ENCODE peak calls at places on chromosomes 11 and 22, in seven cellular contexts. J is A549, Q is adrenal gland, I is spleen, V is prostate gland, G is transverse colon, O is heart left ventricle. S is an unnamed sample.

GRCh38 chr11:456533-456932 is 6.5 kb downstream of the PTDSS2 start:
- DNase-seq in I (peak), J (no peak), G (no peak), V (no peak), Q (no peak), O (no peak), S (no peak)

GRCh38 chr11:35134403-35135126 is 4.4 kb upstream of the CD44 start:
- DNase-seq in O (no peak), Q (no peak), J (no peak), I (no peak), V (no peak), G (no peak), S (no peak)

GRCh38 chr22:45526263-45526662 is 23.6 kb downstream of the FBLN1 start:
- DNase-seq in I (no peak), Q (no peak), O (no peak), J (no peak), G (no peak), V (no peak), S (no peak)

GRCh38 chr11:102678022-102678421 is 27.5 kb downstream of the MMP27 start:
- DNase-seq in Q (no peak), G (no peak), J (no peak), O (no peak), I (no peak), V (no peak), S (no peak)

GRCh38 chr22:32587449-32587848 is 112.8 kb downstream of the FBXO7 start:
- DNase-seq in J (no peak), Q (peak), I (no peak), G (no peak), O (no peak), V (no peak), S (peak)

GRCh38 chr11:98679673-98680072 is 341.1 kb upstream of the CNTN5 start:
- DNase-seq in Q (no peak), O (no peak), J (no peak), G (no peak), V (no peak), I (no peak), S (no peak)

GRCh38 chr11:128493570-128493965 is 93.8 kb downstream of the ETS1 start:
- DNase-seq in O (no peak), Q (no peak), G (no peak), J (no peak), I (no peak), V (no peak), S (no peak)

GRCh38 chr11:69000831-69001245 is 12.2 kb downstream of the MRGPRF start:
- DNase-seq in G (peak), Q (peak), J (peak), V (no peak), I (peak), O (peak), S (peak)

GRCh38 chr11:111603633-111604130 is 1.4 kb downstream of the SIK2 start:
- DNase-seq in O (no peak), Q (no peak), I (no peak), G (no peak), J (no peak), V (no peak), S (no peak)

GRCh38 chr11:79794484-79795393 is 353.9 kb upstream of the TENM4 start:
- DNase-seq in O (no peak), J (no peak), I (no peak), V (peak), Q (no peak), G (no peak), S (no peak)

GRCh38 chr11:78666675-78667129 is 92.0 kb upstream of the NARS2 start:
- DNase-seq in V (no peak), I (no peak), G (no peak), O (no peak), Q (no peak), J (no peak), S (peak)

GRCh38 chr11:95764267-95764898 is 25.2 kb downstream of the FAM76B start:
- DNase-seq in V (no peak), G (no peak), I (no peak), J (peak), O (no peak), Q (no peak), S (no peak)

GRCh38 chr11:90113541-90113940 is 20.9 kb upstream of the NAALAD2 start:
- DNase-seq in G (no peak), J (no peak), V (no peak), I (no peak), Q (no peak), O (no peak), S (no peak)

GRCh38 chr11:22555901-22556300 is 69.7 kb downstream of the FANCF start:
- DNase-seq in V (no peak), G (no peak), I (no peak), O (no peak), Q (no peak), J (no peak), S (no peak)

GRCh38 chr11:61254403-61255025 is 13.5 kb downstream of the PGA5 start:
- DNase-seq in V (peak), O (peak), Q (peak), I (peak), J (peak), G (peak), S (no peak)

GRCh38 chr11:75269896-75270295 is 29.3 kb downstream of the TPBGL start:
- DNase-seq in O (no peak), I (peak), Q (no peak), V (no peak), J (no peak), G (peak), S (peak)

GRCh38 chr22:43628253-43628649 is 183.9 kb downstream of the EFCAB6 start:
- DNase-seq in Q (no peak), J (no peak), I (no peak), V (no peak), G (no peak), O (no peak), S (peak)

GRCh38 chr22:36644333-36644757 is 59.2 kb downstream of the CACNG2 start:
- DNase-seq in I (no peak), O (no peak), G (no peak), Q (peak), V (peak), J (peak), S (peak)

GRCh38 chr11:111449696-111450479 is 62.3 kb downstream of the BTG4 start:
- DNase-seq in V (no peak), J (no peak), Q (no peak), O (no peak), I (no peak), G (no peak), S (no peak)

GRCh38 chr11:3169235-3169951 is 4.3 kb upstream of the OSBPL5 start:
- DNase-seq in Q (peak), G (peak), O (peak), J (no peak), V (no peak), I (peak), S (no peak)

GRCh38 chr11:64690235-64690634 is 32.8 kb downstream of the NRXN2 start:
- DNase-seq in I (no peak), V (no peak), J (no peak), G (no peak), O (no peak), Q (no peak), S (no peak)

GRCh38 chr11:64360403-64360980 is 1.5 kb downstream of the RPS6KA4 start:
- DNase-seq in J (no peak), Q (no peak), I (no peak), O (no peak), V (no peak), G (no peak), S (no peak)

GRCh38 chr11:36048496-36049247 is 104.8 kb downstream of the LDLRAD3 start:
- DNase-seq in I (no peak), J (no peak), Q (no peak), G (no peak), O (no peak), V (no peak), S (no peak)

GRCh38 chr11:47248304-47248663 is 330 bp downstream of the ACP2 start:
- DNase-seq in V (no peak), Q (no peak), I (no peak), G (no peak), J (no peak), O (no peak), S (no peak)

GRCh38 chr22:28951969-28952521 is 68.7 kb downstream of the ZNRF3 start:
- DNase-seq in Q (no peak), O (no peak), G (peak), J (no peak), V (peak), I (no peak), S (no peak)

GRCh38 chr11:26331911-26332571 is at the start of gene ANO3:
- DNase-seq in I (no peak), Q (peak), J (peak), G (peak), V (peak), O (peak), S (no peak)
- H3K4me3 ChIP-seq in I (no peak), Q (no peak), J (peak), G (peak), V (no peak), O (peak), S (no peak)

GRCh38 chr22:49933236-49933921 is 14.9 kb downstream of the CRELD2 start:
- DNase-seq in V (no peak), G (peak), J (no peak), I (peak), O (no peak), Q (peak), S (peak)
- TF ChIP-seq POLR2A in V (no peak), G (no peak), J (no peak), I (no peak), O (no peak), Q (peak), S (no peak)

GRCh38 chr11:62792193-62792575 is 378 bp upstream of the TMEM223 start:
- DNase-seq in Q (peak), J (no peak), G (peak), V (no peak), I (peak), O (peak), S (no peak)
- H3K4me3 ChIP-seq in Q (peak), J (peak), G (peak), V (peak), I (peak), O (peak), S (no peak)

GRCh38 chr11:124896821-124897391 is 759 bp downstream of the ROBO4 start:
- DNase-seq in Q (no peak), V (no peak), I (no peak), J (no peak), O (no peak), G (no peak), S (no peak)
- TF ChIP-seq POLR2A in Q (no peak), V (no peak), I (no peak), J (no peak), O (no peak), G (no peak), S (no peak)

GRCh38 chr11:126999366-126999765 is 1.2 kb downstream of the KIRREL3 start:
- DNase-seq in I (no peak), V (no peak), J (no peak), O (no peak), Q (no peak), G (no peak), S (no peak)

GRCh38 chr11:127000991-127001390 is 421 bp upstream of the KIRREL3 start:
- DNase-seq in O (no peak), Q (no peak), I (no peak), G (no peak), V (no peak), J (no peak), S (no peak)

GRCh38 chr11:126997641-126998040 is 2.9 kb downstream of the KIRREL3 start:
- DNase-seq in G (no peak), O (no peak), J (no peak), Q (no peak), I (no peak), V (no peak), S (no peak)

GRCh38 chr11:127002669-127003259 is 2.2 kb upstream of the KIRREL3 start:
- DNase-seq in I (no peak), Q (no peak), G (no peak), J (no peak), O (no peak), V (no peak), S (no peak)

GRCh38 chr11:127000291-127000968 is at the start of gene KIRREL3:
- DNase-seq in Q (peak), O (no peak), V (no peak), G (no peak), I (no peak), J (peak), S (no peak)
- H3K4me3 ChIP-seq in Q (peak), O (peak), V (peak), G (peak), I (peak), J (peak), S (no peak)

GRCh38 chr22:35299717-35300497 is at the start of gene TOM1:
- DNase-seq in V (peak), Q (peak), G (peak), O (peak), J (peak), I (peak), S (peak)
- TF ChIP-seq POLR2A in V (peak), Q (peak), G (peak), O (no peak), J (peak), I (no peak), S (peak)